ENCODE peak calls at places on chromosome 15, in four cellular contexts. S is Peyer's patch, Q is AG09309, C is choroid plexus epithelial cell. K is an unnamed sample.

GRCh38 chr15:90232941-90233700 is 620 bp downstream of the CIB1 start:
- DNase-seq in Q (no peak), S (peak), C (peak), K (peak)

GRCh38 chr15:56832125-56832524 is 86.3 kb upstream of the TCF12 start:
- DNase-seq in Q (no peak), S (no peak), C (no peak), K (no peak)

GRCh38 chr15:77243146-77243545 is 172.2 kb upstream of the TSPAN3 start:
- DNase-seq in C (no peak), S (no peak), Q (no peak), K (no peak)

GRCh38 chr15:29066310-29066709 is 180.5 kb downstream of the APBA2 start:
- DNase-seq in S (no peak), Q (no peak), C (no peak), K (no peak)

GRCh38 chr15:65110676-65111292 is 4.2 kb downstream of the UBAP1L start:
- DNase-seq in S (no peak), C (peak), Q (no peak), K (no peak)

GRCh38 chr15:47573673-47574072 is 143.6 kb upstream of the SEMA6D start:
- DNase-seq in C (no peak), Q (no peak), S (no peak), K (no peak)

GRCh38 chr15:29319823-29320222 is 50.2 kb upstream of the NSMCE3 start:
- DNase-seq in C (no peak), Q (no peak), S (no peak), K (no peak)

GRCh38 chr15:31145271-31145911 is 43.9 kb upstream of the TRPM1 start:
- DNase-seq in S (no peak), Q (peak), C (peak), K (no peak)

GRCh38 chr15:100461049-100461448 is 67.7 kb downstream of the CERS3 start:
- DNase-seq in C (no peak), S (no peak), Q (no peak), K (no peak)

GRCh38 chr15:56042982-56043980 is 49.9 kb upstream of the NEDD4 start:
- DNase-seq in S (no peak), Q (no peak), C (no peak), K (no peak)

GRCh38 chr15:33454346-33454745 is 143.6 kb downstream of the RYR3 start:
- DNase-seq in S (no peak), Q (no peak), C (no peak), K (no peak)

GRCh38 chr15:52114656-52115055 is 2.1 kb upstream of the BCL2L10 start:
- DNase-seq in Q (no peak), C (no peak), S (no peak), K (no peak)

DNA sequence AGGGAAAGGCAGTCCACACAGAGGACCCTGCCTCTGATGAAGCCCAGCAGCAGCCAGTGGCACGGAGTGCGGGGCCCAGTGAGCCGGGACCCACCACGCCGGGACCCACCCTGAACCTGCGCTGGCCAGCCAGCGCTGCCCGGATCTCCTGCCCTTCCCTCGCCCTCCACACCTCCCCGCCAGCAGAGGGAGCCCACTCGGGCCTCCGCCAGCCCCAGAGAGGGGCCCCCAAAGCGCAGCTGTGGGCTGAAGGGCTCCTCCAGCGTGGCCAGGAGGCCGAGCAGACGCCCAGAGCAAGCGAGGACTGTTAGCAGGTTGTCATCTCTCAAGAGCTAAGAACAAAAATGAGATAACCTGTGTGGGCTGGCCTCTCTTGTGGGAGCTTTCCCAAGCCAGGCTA is 81.3 kb upstream of the ATP10A start:
- DNase-seq in S (no peak), Q (no peak), C (no peak), K (no peak)
- TF ChIP-seq CTCF in S (no peak), Q (no peak), C (no peak), K (no peak)

GRCh38 chr15:86834115-86834863 is 754.6 kb downstream of the AGBL1 start:
- DNase-seq in S (no peak), C (no peak), Q (no peak), K (no peak)

GRCh38 chr15:86829251-86829650 is 749.6 kb downstream of the AGBL1 start:
- DNase-seq in C (no peak), S (no peak), Q (no peak), K (no peak)

GRCh38 chr15:86833595-86833994 is 753.9 kb downstream of the AGBL1 start:
- DNase-seq in Q (no peak), C (no peak), S (no peak), K (no peak)

GRCh38 chr15:86830304-86830703 is 750.6 kb downstream of the AGBL1 start:
- DNase-seq in Q (no peak), C (no peak), S (no peak), K (no peak)
- TF ChIP-seq CTCF in Q (no peak), C (no peak), S (no peak), K (no peak)

DNA sequence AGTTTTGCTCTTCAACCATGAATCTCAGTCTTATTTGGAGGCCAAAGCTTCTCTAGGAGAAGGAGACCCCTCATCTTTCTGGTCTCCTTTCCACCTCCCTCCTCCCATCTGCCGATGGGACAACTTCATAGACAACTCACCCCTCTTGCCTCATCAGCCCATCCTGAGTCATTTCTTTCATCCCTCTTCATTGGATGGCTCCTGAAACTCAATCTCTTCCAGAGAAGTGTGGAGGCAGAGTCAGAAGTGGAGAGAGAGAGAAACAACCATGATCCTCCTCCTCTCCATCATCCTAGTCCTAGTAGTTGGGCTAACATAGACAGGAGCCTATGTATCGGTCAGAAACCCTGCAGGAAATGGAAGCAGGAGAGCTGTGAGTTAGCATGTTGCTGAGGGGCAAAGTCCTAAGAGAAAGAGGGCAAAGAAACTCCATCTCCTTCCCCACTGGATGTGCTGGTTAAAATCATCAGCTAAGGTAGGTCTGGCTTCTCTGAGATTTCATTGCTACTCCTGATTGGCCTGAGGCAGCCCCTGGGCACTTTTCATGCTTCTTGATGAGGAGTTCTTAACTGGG is 21.3 kb upstream of the HCN4 start:
- DNase-seq in C (peak), S (no peak), Q (no peak), K (no peak)
- TF ChIP-seq CTCF in C (no peak), S (no peak), Q (no peak), K (no peak)

GRCh38 chr15:23576034-23576433 is 10.6 kb downstream of the MKRN3 start:
- DNase-seq in Q (no peak), C (no peak), S (no peak), K (no peak)

GRCh38 chr15:23572844-23573243 is 7.4 kb downstream of the MKRN3 start:
- DNase-seq in C (no peak), S (no peak), Q (no peak), K (no peak)

GRCh38 chr15:23570466-23570865 is 5.0 kb downstream of the MKRN3 start:
- DNase-seq in C (no peak), S (no peak), Q (no peak), K (no peak)

GRCh38 chr15:23578521-23579150 is 13.2 kb downstream of the MKRN3 start:
- DNase-seq in C (no peak), Q (no peak), S (no peak), K (no peak)

GRCh38 chr15:23574742-23575141 is 9.3 kb downstream of the MKRN3 start:
- DNase-seq in C (no peak), Q (no peak), S (no peak), K (no peak)
- TF ChIP-seq CTCF in C (no peak), Q (no peak), S (no peak), K (no peak)

GRCh38 chr15:62068071-62068786 is 1.5 kb downstream of the C2CD4A start:
- DNase-seq in S (peak), C (no peak), Q (no peak), K (peak)
- TF ChIP-seq CTCF in S (peak), C (peak), Q (no peak), K (peak)